ENCODE peak calls at places on chromosome 15, in nine cellular contexts. T, Y, N, P, R, S, X, A and D are unnamed samples.

GRCh38 chr15:80275946-80276345 is 23.9 kb upstream of the CTXND1 start:
- DNase-seq in R (no peak), X (no peak), N (no peak), S (no peak), P (no peak), A (no peak), Y (no peak), T (no peak), D (no peak)

GRCh38 chr15:98658831-98659699 is 10.7 kb downstream of the IGF1R start:
- DNase-seq in P (no peak), X (peak; percentile 21), A (peak; percentile 33), S (no peak), N (peak; percentile 40), R (no peak), Y (peak; percentile 58), T (no peak), D (no peak)

GRCh38 chr15:80811781-80812180 is 32.6 kb downstream of the CEMIP start:
- DNase-seq in Y (no peak), R (no peak), S (no peak), A (no peak), P (no peak), X (no peak), N (no peak), T (no peak), D (no peak)

GRCh38 chr15:93034512-93034911 is 54.5 kb downstream of the RGMA start:
- DNase-seq in A (no peak), R (no peak), Y (peak; percentile 9), T (no peak), N (no peak), S (no peak), X (no peak), P (peak; percentile 9), D (no peak)

GRCh38 chr15:100032358-100033080 is 299.3 kb upstream of the LYSMD4 start:
- DNase-seq in X (no peak), N (no peak), T (no peak), R (no peak), S (no peak), Y (no peak), A (no peak), P (no peak), D (no peak)

GRCh38 chr15:27172821-27173220 is 201.8 kb downstream of the GABRG3 start:
- DNase-seq in N (no peak), Y (no peak), X (no peak), A (no peak), R (no peak), S (no peak), T (no peak), P (no peak), D (no peak)

GRCh38 chr15:26891448-26891881 is 24.6 kb downstream of the GABRA5 start:
- DNase-seq in P (peak; percentile 60), X (no peak), R (no peak), N (peak; percentile 67), A (no peak), Y (no peak), T (peak; percentile 28), S (peak; percentile 35), D (no peak)

GRCh38 chr15:81297147-81297572 is 26.8 kb downstream of the STARD5 start:
- DNase-seq in P (no peak), S (no peak), N (no peak), A (peak; percentile 44), X (peak; percentile 8), T (no peak), R (no peak), Y (no peak), D (no peak)

GRCh38 chr15:65376767-65377104 is 1.1 kb downstream of the IGDCC3 start:
- DNase-seq in Y (no peak), N (no peak), A (no peak), S (no peak), R (no peak), X (no peak), P (no peak), T (no peak), D (no peak)

GRCh38 chr15:80497221-80497620 is 93.0 kb downstream of the ARNT2 start:
- DNase-seq in S (no peak), A (no peak), P (no peak), N (no peak), X (no peak), Y (no peak), R (no peak), T (no peak), D (no peak)

GRCh38 chr15:80026754-80027153 is 32.7 kb upstream of the ZFAND6 start:
- DNase-seq in P (no peak), R (no peak), X (no peak), Y (no peak), A (no peak), S (no peak), T (no peak), N (no peak), D (no peak)

GRCh38 chr15:100218411-100218810 is 123.4 kb downstream of the ADAMTS17 start:
- DNase-seq in S (no peak), Y (no peak), A (no peak), T (no peak), X (no peak), N (no peak), R (no peak), P (no peak), D (no peak)

GRCh38 chr15:28027714-28028076 is 71.4 kb downstream of the OCA2 start:
- DNase-seq in R (no peak), A (no peak), S (no peak), N (no peak), X (no peak), P (no peak), Y (no peak), T (no peak), D (no peak)

GRCh38 chr15:85671156-85671555 is 123.6 kb downstream of the KLHL25 start:
- DNase-seq in P (no peak), S (no peak), T (no peak), X (no peak), Y (no peak), R (no peak), N (no peak), A (no peak), D (no peak)

GRCh38 chr15:89416339-89417183 is 79.8 kb downstream of the RHCG start:
- DNase-seq in P (peak; percentile 60), S (no peak), N (peak; percentile 90), T (peak; percentile 24), Y (no peak), X (peak; percentile 68), R (peak; percentile 60), A (peak; percentile 71), D (no peak)

GRCh38 chr15:22989576-22990477 is 9.7 kb upstream of the CYFIP1 start:
- DNase-seq in T (no peak), A (no peak), S (no peak), P (peak; percentile 47), R (no peak), N (no peak), Y (no peak), X (no peak), D (no peak)

GRCh38 chr15:89498574-89498906 is 2.2 kb upstream of the RHCG start:
- DNase-seq in S (no peak), Y (no peak), T (no peak), R (no peak), A (no peak), X (no peak), P (no peak), N (no peak), D (no peak)

GRCh38 chr15:73941044-73941443 is 14.8 kb downstream of the LOXL1 start:
- DNase-seq in S (no peak), X (no peak), R (no peak), Y (no peak), P (no peak), T (no peak), A (no peak), N (no peak), D (no peak)

GRCh38 chr15:70121656-70122297 is 24.1 kb upstream of the TLE3 start:
- DNase-seq in S (no peak), T (peak; percentile 74), R (peak; percentile 31), P (peak; percentile 52), N (no peak), X (peak; percentile 51), Y (peak; percentile 87), A (no peak), D (no peak)

GRCh38 chr15:49046113-49046883 is at the start of gene SECISBP2L:
- DNase-seq in R (peak; percentile 93), X (peak; percentile 95), T (peak; percentile 91), A (peak; percentile 91), P (peak; percentile 94), N (peak; percentile 90), S (peak; percentile 89), Y (peak; percentile 92), D (peak; percentile 87)
- TF ChIP-seq POLR2A in R (peak; percentile 77), X (peak; percentile 92), T (peak; percentile 51), A (peak; percentile 44), P (peak; percentile 57), N (peak; percentile 77), S (peak; percentile 68), Y (peak; percentile 69), D (no peak)

DNA sequence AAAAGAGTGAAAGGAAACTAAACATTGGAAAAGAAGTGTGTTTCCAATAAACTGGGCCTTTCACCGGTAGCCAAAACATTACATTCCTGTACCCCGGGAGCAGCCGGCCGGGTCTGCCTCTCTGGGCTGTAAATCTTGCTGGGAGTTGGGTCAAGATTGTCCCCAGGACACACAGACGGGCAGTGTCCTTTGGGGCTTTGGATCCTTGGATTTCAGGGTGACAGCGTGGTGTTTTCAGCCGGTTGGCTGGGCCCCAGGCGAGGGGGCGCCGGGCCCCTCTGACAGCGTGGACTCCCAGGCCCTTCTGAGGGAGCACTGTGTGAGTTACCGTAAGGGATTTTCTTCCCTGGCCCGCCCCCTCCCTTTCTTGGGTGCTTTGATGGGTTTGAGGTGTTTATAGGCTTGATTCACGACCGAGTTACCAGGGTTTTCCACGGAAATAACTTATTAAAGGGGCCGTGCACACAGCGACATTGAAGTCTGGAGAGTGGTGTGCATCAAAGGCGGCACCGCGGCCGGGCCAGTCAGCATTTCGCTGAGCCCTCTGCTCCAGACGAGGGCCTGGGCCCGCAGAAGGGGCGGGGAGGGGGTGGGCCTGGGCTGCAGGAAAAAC is 27.4 kb downstream of the SMAD6 start:
- DNase-seq in T (peak; percentile 50), P (no peak), S (no peak), X (no peak), N (no peak), R (no peak), A (no peak), Y (peak; percentile 76), D (no peak)
- H3K27ac ChIP-seq in T (peak overlapping the region; percentile 62), P (peak overlapping the region; percentile 77), S (peak overlapping the region; percentile 50), X (peak overlapping the region; percentile 65), N (no peak overlapping the region), R (peak overlapping the region; percentile 18), A (no peak overlapping the region), Y (peak overlapping the region; percentile 84), D (peak overlapping the region; percentile 44)

DNA sequence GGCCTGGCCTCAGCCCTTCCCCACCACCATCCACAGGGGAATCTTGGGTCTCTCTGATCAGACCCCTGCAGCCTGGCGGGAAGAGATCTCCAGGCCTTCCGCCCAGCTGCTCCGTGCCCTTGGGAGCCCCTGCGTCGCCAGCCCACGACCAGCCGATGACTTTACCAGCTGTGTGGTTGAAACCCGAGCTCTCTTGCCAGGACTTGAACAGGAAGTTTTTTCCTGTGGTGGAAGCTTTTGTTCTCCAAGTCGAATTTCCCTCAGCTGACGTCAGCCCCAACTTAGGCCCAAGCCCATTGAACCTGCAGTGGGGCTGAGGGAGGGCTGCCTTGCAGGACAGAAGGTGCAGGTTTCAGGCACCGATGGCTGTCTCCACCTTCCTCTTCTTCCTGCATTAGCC is 51.7 kb upstream of the SMAD3 start:
- DNase-seq in Y (peak; percentile 47), P (no peak), A (no peak), T (no peak), N (no peak), S (no peak), R (no peak), X (no peak), D (no peak)
- TF ChIP-seq POLR2A in Y (no peak), P (no peak), A (no peak), T (no peak), N (no peak), S (no peak), R (no peak), X (no peak), D (no peak)

GRCh38 chr15:48976444-48977088 is 12.8 kb upstream of the SHC4 start:
- DNase-seq in X (no peak), A (no peak), T (no peak), Y (no peak), N (no peak), R (no peak), S (no peak), P (no peak), D (no peak)
- H3K27ac ChIP-seq in X (peak overlapping the region; percentile 60), A (no peak overlapping the region), T (no peak overlapping the region), Y (peak overlapping the region; percentile 65), N (no peak overlapping the region), R (no peak overlapping the region), S (peak overlapping the region; percentile 85), P (peak overlapping the region; percentile 68), D (no peak overlapping the region)